ENCODE peak calls at places on chromosomes 11 and 22, in eight cellular contexts. I is thoracic aorta, S is spleen, E is neuronal stem cell, O is mucosa of descending colon, A is PC-9, X is psoas muscle, Z is tibial nerve. P is an unnamed sample.

GRCh38 chr11:69115586-69116560 is 39.9 kb upstream of the SMIM38 start:
- DNase-seq in Z (no peak), A (peak; percentile 95), S (peak; percentile 61), X (no peak), O (peak; percentile 51), I (no peak), E (no peak), P (peak; percentile 74)

GRCh38 chr11:134071306-134071705 is 2.4 kb downstream of the JAM3 start:
- DNase-seq in Z (no peak), E (no peak), X (no peak), I (no peak), A (no peak), S (no peak), O (no peak), P (no peak)

GRCh38 chr11:124441081-124441480 is 4.4 kb downstream of the OR8B8 start:
- DNase-seq in X (no peak), Z (no peak), A (no peak), O (no peak), E (no peak), I (no peak), S (no peak), P (peak; percentile 33)

GRCh38 chr11:35077709-35078695 is 61.0 kb upstream of the CD44 start:
- DNase-seq in X (no peak), A (peak; percentile 22), Z (no peak), O (peak; percentile 30), I (no peak), S (no peak), E (no peak), P (no peak)

GRCh38 chr11:70524096-70524922 is 126.0 kb downstream of the CTTN start:
- DNase-seq in I (no peak), X (no peak), A (no peak), O (no peak), E (no peak), S (peak; percentile 49), Z (no peak), P (no peak)

GRCh38 chr22:34354071-34354817 is 434.0 kb upstream of the LARGE1 start:
- DNase-seq in E (no peak), O (no peak), Z (no peak), A (no peak), I (no peak), X (no peak), S (no peak), P (no peak)

GRCh38 chr11:14189874-14190273 is 169.1 kb downstream of the RRAS2 start:
- DNase-seq in S (no peak), Z (peak; percentile 49), E (no peak), X (peak; percentile 52), A (no peak), O (peak; percentile 12), I (peak; percentile 13), P (no peak)

GRCh38 chr11:122517403-122518379 is 137.8 kb upstream of the UBASH3B start:
- DNase-seq in S (no peak), X (no peak), E (no peak), O (no peak), A (no peak), Z (no peak), I (no peak), P (no peak)

GRCh38 chr11:45543808-45544422 is 121.5 kb downstream of the CHST1 start:
- DNase-seq in E (peak; percentile 47), Z (no peak), O (no peak), I (no peak), A (no peak), S (no peak), X (no peak), P (no peak)

GRCh38 chr11:75342966-75343870 is 8.2 kb downstream of the ARRB1 start:
- DNase-seq in A (no peak), X (no peak), E (no peak), Z (no peak), I (no peak), O (peak; percentile 67), S (no peak), P (peak; percentile 79)

GRCh38 chr11:55714982-55715888 is 53.2 kb downstream of the OR4C6 start:
- DNase-seq in O (peak; percentile 6), X (no peak), E (no peak), A (peak; percentile 10), Z (no peak), I (no peak), S (no peak), P (no peak)

GRCh38 chr11:2998073-2998850 is 6.1 kb upstream of the NAP1L4 start:
- DNase-seq in A (no peak), I (no peak), E (no peak), O (peak; percentile 78), X (no peak), S (no peak), Z (no peak), P (no peak)

GRCh38 chr11:70505761-70506657 is 107.7 kb downstream of the CTTN start:
- DNase-seq in A (no peak), I (no peak), Z (no peak), X (peak; percentile 8), E (no peak), S (peak; percentile 69), O (no peak), P (peak; percentile 59)

GRCh38 chr11:61378713-61379313 is 13.6 kb upstream of the TMEM216 start:
- DNase-seq in S (no peak), X (no peak), A (peak; percentile 47), I (no peak), E (no peak), O (no peak), Z (peak; percentile 37), P (no peak)

GRCh38 chr22:49962751-49963646 is 2.4 kb downstream of the PIM3 start:
- DNase-seq in I (no peak), A (no peak), X (peak; percentile 50), O (peak; percentile 54), S (peak; percentile 87), Z (peak; percentile 19), E (no peak), P (peak; percentile 86)

GRCh38 chr11:19673924-19674390 is 38.7 kb upstream of the NAV2 start:
- DNase-seq in E (peak; percentile 37), I (peak; percentile 50), Z (peak; percentile 40), O (peak; percentile 41), A (no peak), S (no peak), X (peak; percentile 80), P (peak; percentile 74)

GRCh38 chr11:121311373-121311772 is 18.8 kb downstream of the SC5D start:
- DNase-seq in S (no peak), Z (no peak), E (no peak), A (no peak), O (no peak), X (no peak), I (no peak), P (no peak)

GRCh38 chr11:108873938-108874337 is 209.1 kb downstream of the DDX10 start:
- DNase-seq in E (no peak), I (no peak), X (no peak), A (no peak), S (no peak), O (no peak), Z (no peak), P (no peak)

GRCh38 chr11:108871867-108872266 is 207.0 kb downstream of the DDX10 start:
- DNase-seq in S (no peak), X (no peak), Z (no peak), O (no peak), E (no peak), A (no peak), I (no peak), P (no peak)

GRCh38 chr11:108871152-108871551 is 206.3 kb downstream of the DDX10 start:
- DNase-seq in Z (no peak), I (no peak), A (no peak), E (no peak), X (no peak), O (peak; percentile 20), S (no peak), P (no peak)

GRCh38 chr11:108873305-108873704 is 208.4 kb downstream of the DDX10 start:
- DNase-seq in A (no peak), X (no peak), O (no peak), Z (no peak), I (no peak), S (no peak), E (no peak), P (no peak)

GRCh38 chr11:108872781-108873291 is 208.0 kb downstream of the DDX10 start:
- DNase-seq in Z (no peak), X (no peak), S (no peak), A (no peak), E (no peak), O (no peak), I (no peak), P (no peak)
- H3K4me1 ChIP-seq in Z (peaks cover 11% of the 10 kb centered on the region), X (no peaks in the 10 kb centered on the region), S (peaks cover 16% of the 10 kb centered on the region), A (no peaks in the 10 kb centered on the region), E (no peaks in the 10 kb centered on the region), O (no peaks in the 10 kb centered on the region), I (no peaks in the 10 kb centered on the region), P (no peaks in the 10 kb centered on the region)

DNA sequence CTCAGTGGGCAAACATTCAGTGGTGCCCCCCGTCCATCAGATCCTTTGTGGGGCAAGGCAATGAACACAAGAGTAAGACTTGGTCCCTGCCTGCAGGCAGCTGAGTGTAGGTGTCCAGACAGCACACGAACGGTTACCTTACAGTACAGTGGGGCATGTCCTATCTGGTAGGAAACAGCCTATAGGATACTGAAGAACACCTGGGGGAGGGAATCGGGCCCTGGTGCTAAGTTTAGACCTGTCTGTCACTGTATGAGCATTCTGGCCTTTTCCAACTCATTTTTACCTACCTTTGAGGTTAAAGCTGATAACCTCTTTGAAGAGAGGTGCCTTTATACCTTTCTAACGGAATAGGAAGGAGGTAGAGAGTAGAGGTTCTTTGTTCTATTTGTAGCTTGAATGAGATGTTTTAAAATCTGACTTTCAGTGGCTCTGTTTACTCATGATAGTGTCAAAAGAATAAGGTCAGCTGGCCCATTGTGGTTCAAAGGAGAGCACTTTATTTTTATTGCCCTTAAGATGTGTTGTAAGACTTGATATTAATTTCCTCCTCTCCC is 8.9 kb downstream of the ZNRF3 start:
- DNase-seq in X (no peak), Z (no peak), I (no peak), A (no peak), O (no peak), E (no peak), S (no peak), P (no peak)
- H3K4me1 ChIP-seq in X (peaks cover 34% of the 10 kb centered on the region), Z (peaks cover 30% of the 10 kb centered on the region), I (no peaks in the 10 kb centered on the region), A (peaks cover 4% of the 10 kb centered on the region), O (peaks cover 13% of the 10 kb centered on the region), E (peaks cover 15% of the 10 kb centered on the region), S (peaks cover 17% of the 10 kb centered on the region), P (peaks cover 12% of the 10 kb centered on the region)

DNA sequence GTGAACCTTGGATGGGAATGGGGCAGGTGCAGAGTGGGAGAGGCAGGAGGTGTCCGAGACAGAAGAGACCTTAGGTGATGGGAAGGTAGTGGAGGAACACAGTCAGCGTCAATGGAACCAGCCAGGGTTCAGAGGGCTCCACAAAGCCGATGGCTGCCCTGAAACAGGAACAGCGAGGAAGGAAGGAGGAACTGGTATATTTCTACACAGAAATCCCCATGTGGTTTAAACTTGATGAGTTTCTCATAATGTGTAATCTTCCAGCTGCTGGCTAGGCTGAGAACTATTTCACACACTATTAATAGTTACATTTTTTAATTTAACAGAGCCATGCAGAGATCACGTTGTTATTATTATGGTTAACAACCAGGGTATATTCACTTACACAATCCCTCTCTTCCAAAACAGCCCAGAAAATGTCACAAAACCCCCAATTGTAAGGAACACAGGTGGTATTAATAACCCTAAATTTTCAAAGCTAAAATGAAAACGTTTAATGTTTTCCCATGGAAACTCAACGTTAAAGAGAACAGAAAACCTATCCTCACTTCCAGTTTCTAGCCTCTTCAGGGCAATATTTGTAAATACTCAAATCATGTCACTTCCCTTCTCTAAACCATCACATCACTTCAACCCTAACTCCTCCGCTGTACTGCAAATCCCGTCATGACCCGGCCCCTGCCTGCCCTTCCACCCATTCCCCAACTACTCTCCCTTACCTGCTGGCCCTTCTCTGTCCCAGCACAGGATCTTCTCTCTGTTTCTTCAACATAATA is 74.5 kb upstream of the ARFGAP3 start:
- DNase-seq in I (no peak), X (no peak), E (no peak), Z (no peak), O (no peak), A (no peak), S (peak; percentile 86), P (no peak)
- H3K4me1 ChIP-seq in I (peaks cover 84% of the 10 kb centered on the region), X (peaks cover 83% of the 10 kb centered on the region), E (peaks cover 27% of the 10 kb centered on the region), Z (peaks cover 91% of the 10 kb centered on the region), O (peaks cover 18% of the 10 kb centered on the region), A (peaks cover 48% of the 10 kb centered on the region), S (peaks cover 100% of the 10 kb centered on the region), P (peaks cover 65% of the 10 kb centered on the region)

GRCh38 chr22:46587067-46587471 is 33.1 kb upstream of the GRAMD4 start:
- DNase-seq in E (no peak), S (peak; percentile 80), Z (no peak), A (no peak), I (no peak), X (no peak), O (no peak), P (no peak)
- H3K4me1 ChIP-seq in E (peaks cover 9% of the 10 kb centered on the region), S (peaks cover 79% of the 10 kb centered on the region), Z (peaks cover 75% of the 10 kb centered on the region), A (no peaks in the 10 kb centered on the region), I (peaks cover 2% of the 10 kb centered on the region), X (peaks cover 18% of the 10 kb centered on the region), O (peaks cover 63% of the 10 kb centered on the region), P (peaks cover 53% of the 10 kb centered on the region)

P was measured in left lung.